ENCODE peak calls at places on chromosomes 1 and 21, in five cellular contexts. One of them, this sample, is unnamed.

GRCh38 chr1:63960326-63960725 is 186.5 kb downstream of the ROR1 start:
- DNase-seq in fibroblast of lung: peak
- DNase-seq in cardiac muscle cell: peak
- DNase-seq in psoas muscle: no peak
- DNase-seq in endothelial cell of umbilical vein: no peak
- DNase-seq in this sample: no peak

GRCh38 chr1:110393691-110394564 is 3.1 kb upstream of the SLC16A4 start:
- DNase-seq in psoas muscle: no peak
- DNase-seq in endothelial cell of umbilical vein: peak
- DNase-seq in fibroblast of lung: peak
- DNase-seq in cardiac muscle cell: no peak
- DNase-seq in this sample: peak

GRCh38 chr1:16212251-16212961 is at the start of gene ARHGEF19:
- DNase-seq in cardiac muscle cell: no peak
- DNase-seq in psoas muscle: no peak
- DNase-seq in fibroblast of lung: no peak
- DNase-seq in endothelial cell of umbilical vein: no peak
- DNase-seq in this sample: no peak

GRCh38 chr1:6770727-6771567 is 14.3 kb upstream of the CAMTA1 start:
- DNase-seq in psoas muscle: no peak
- DNase-seq in cardiac muscle cell: no peak
- DNase-seq in fibroblast of lung: peak
- DNase-seq in endothelial cell of umbilical vein: no peak
- DNase-seq in this sample: peak

GRCh38 chr1:247539214-247539613 is 3.0 kb upstream of the OR2C3 start:
- DNase-seq in cardiac muscle cell: no peak
- DNase-seq in psoas muscle: no peak
- DNase-seq in endothelial cell of umbilical vein: no peak
- DNase-seq in fibroblast of lung: no peak
- DNase-seq in this sample: no peak

GRCh38 chr1:172826096-172826741 is 167.3 kb downstream of the FASLG start:
- DNase-seq in fibroblast of lung: peak
- DNase-seq in cardiac muscle cell: peak
- DNase-seq in psoas muscle: no peak
- DNase-seq in endothelial cell of umbilical vein: peak
- DNase-seq in this sample: peak

GRCh38 chr1:70993841-70994240 is 53.8 kb downstream of the PTGER3 start:
- DNase-seq in fibroblast of lung: no peak
- DNase-seq in endothelial cell of umbilical vein: no peak
- DNase-seq in psoas muscle: no peak
- DNase-seq in cardiac muscle cell: no peak
- DNase-seq in this sample: no peak

GRCh38 chr1:168801032-168801745 is 72.2 kb upstream of the DPT start:
- DNase-seq in cardiac muscle cell: no peak
- DNase-seq in fibroblast of lung: no peak
- DNase-seq in endothelial cell of umbilical vein: no peak
- DNase-seq in psoas muscle: no peak
- DNase-seq in this sample: no peak

GRCh38 chr1:50108497-50109073 is at the start of gene ELAVL4:
- DNase-seq in cardiac muscle cell: no peak
- DNase-seq in fibroblast of lung: no peak
- DNase-seq in psoas muscle: no peak
- DNase-seq in endothelial cell of umbilical vein: no peak
- DNase-seq in this sample: no peak

GRCh38 chr1:22680736-22681135 is 27.7 kb downstream of the C1QB start:
- DNase-seq in psoas muscle: no peak
- DNase-seq in cardiac muscle cell: no peak
- DNase-seq in fibroblast of lung: no peak
- DNase-seq in endothelial cell of umbilical vein: no peak
- DNase-seq in this sample: no peak

GRCh38 chr1:150148834-150149489 is 754 bp upstream of the PLEKHO1 start:
- DNase-seq in endothelial cell of umbilical vein: no peak
- DNase-seq in cardiac muscle cell: no peak
- DNase-seq in psoas muscle: no peak
- DNase-seq in fibroblast of lung: no peak
- DNase-seq in this sample: peak

GRCh38 chr21:36976882-36977651 is 10.6 kb upstream of the HLCS start:
- DNase-seq in psoas muscle: no peak
- DNase-seq in cardiac muscle cell: peak
- DNase-seq in fibroblast of lung: peak
- DNase-seq in endothelial cell of umbilical vein: peak
- DNase-seq in this sample: peak

GRCh38 chr1:212518188-212518951 is 85.7 kb downstream of the NENF start:
- DNase-seq in cardiac muscle cell: no peak
- DNase-seq in fibroblast of lung: peak
- DNase-seq in endothelial cell of umbilical vein: no peak
- DNase-seq in psoas muscle: peak
- DNase-seq in this sample: peak

GRCh38 chr1:110686188-110686587 is 11.4 kb upstream of the KCNA3 start:
- DNase-seq in cardiac muscle cell: no peak
- DNase-seq in fibroblast of lung: no peak
- DNase-seq in psoas muscle: no peak
- DNase-seq in endothelial cell of umbilical vein: no peak
- DNase-seq in this sample: no peak

GRCh38 chr1:53838654-53838974 is 518 bp upstream of the NDC1 start:
- DNase-seq in cardiac muscle cell: no peak
- DNase-seq in psoas muscle: no peak
- DNase-seq in fibroblast of lung: no peak
- DNase-seq in endothelial cell of umbilical vein: no peak
- DNase-seq in this sample: no peak

GRCh38 chr1:46615735-46616134 is 876 bp downstream of the MOB3C start:
- DNase-seq in fibroblast of lung: no peak
- DNase-seq in psoas muscle: no peak
- DNase-seq in endothelial cell of umbilical vein: no peak
- DNase-seq in cardiac muscle cell: no peak
- DNase-seq in this sample: no peak

GRCh38 chr1:243562473-243562872 is 287.6 kb downstream of the AKT3 start:
- DNase-seq in endothelial cell of umbilical vein: no peak
- DNase-seq in psoas muscle: no peak
- DNase-seq in cardiac muscle cell: peak
- DNase-seq in fibroblast of lung: no peak
- DNase-seq in this sample: no peak

GRCh38 chr1:206081811-206082210 is 28.8 kb downstream of the RHEX start:
- DNase-seq in endothelial cell of umbilical vein: no peak
- DNase-seq in cardiac muscle cell: no peak
- DNase-seq in fibroblast of lung: no peak
- DNase-seq in psoas muscle: no peak
- DNase-seq in this sample: no peak

GRCh38 chr1:247294282-247294681 is 37.4 kb downstream of the ZNF496 start:
- DNase-seq in endothelial cell of umbilical vein: no peak
- DNase-seq in psoas muscle: no peak
- DNase-seq in fibroblast of lung: peak
- DNase-seq in cardiac muscle cell: no peak
- DNase-seq in this sample: peak

GRCh38 chr1:85228952-85229351 is 28.1 kb upstream of the SYDE2 start:
- DNase-seq in psoas muscle: no peak
- DNase-seq in fibroblast of lung: no peak
- DNase-seq in cardiac muscle cell: no peak
- DNase-seq in endothelial cell of umbilical vein: no peak
- DNase-seq in this sample: no peak

GRCh38 chr1:204207136-204207616 is 6.6 kb downstream of the GOLT1A start:
- DNase-seq in psoas muscle: peak
- DNase-seq in cardiac muscle cell: peak
- DNase-seq in fibroblast of lung: peak
- DNase-seq in endothelial cell of umbilical vein: peak
- DNase-seq in this sample: peak

GRCh38 chr1:172417552-172417951 is 2.9 kb upstream of the C1orf105 start:
- DNase-seq in psoas muscle: no peak
- DNase-seq in endothelial cell of umbilical vein: no peak
- DNase-seq in fibroblast of lung: no peak
- DNase-seq in cardiac muscle cell: no peak
- DNase-seq in this sample: no peak

GRCh38 chr21:35602811-35603210 is 457.5 kb downstream of the SETD4 start:
- DNase-seq in cardiac muscle cell: no peak
- DNase-seq in fibroblast of lung: no peak
- DNase-seq in endothelial cell of umbilical vein: no peak
- DNase-seq in psoas muscle: no peak
- DNase-seq in this sample: no peak

GRCh38 chr1:245575710-245576109 is 420.9 kb downstream of the KIF26B start:
- DNase-seq in endothelial cell of umbilical vein: no peak
- DNase-seq in cardiac muscle cell: no peak
- DNase-seq in psoas muscle: no peak
- DNase-seq in fibroblast of lung: peak
- DNase-seq in this sample: no peak

GRCh38 chr1:53641481-53642214 is 97.3 kb downstream of the GLIS1 start:
- DNase-seq in fibroblast of lung: no peak
- DNase-seq in endothelial cell of umbilical vein: no peak
- DNase-seq in psoas muscle: no peak
- DNase-seq in cardiac muscle cell: no peak
- DNase-seq in this sample: no peak

GRCh38 chr1:930633-931138 is 7.0 kb downstream of the SAMD11 start:
- DNase-seq in fibroblast of lung: no peak
- DNase-seq in psoas muscle: no peak
- DNase-seq in endothelial cell of umbilical vein: no peak
- DNase-seq in cardiac muscle cell: no peak
- DNase-seq in this sample: no peak

GRCh38 chr1:98107256-98107655 is 186.4 kb upstream of the DPYD start:
- DNase-seq in cardiac muscle cell: no peak
- DNase-seq in endothelial cell of umbilical vein: no peak
- DNase-seq in fibroblast of lung: no peak
- DNase-seq in psoas muscle: no peak
- DNase-seq in this sample: no peak

GRCh38 chr1:179144621-179145020 is 62.8 kb downstream of the TOR3A start:
- DNase-seq in psoas muscle: no peak
- DNase-seq in fibroblast of lung: no peak
- DNase-seq in endothelial cell of umbilical vein: no peak
- DNase-seq in cardiac muscle cell: no peak
- DNase-seq in this sample: no peak

GRCh38 chr1:179141592-179142244 is 59.8 kb downstream of the TOR3A start:
- DNase-seq in cardiac muscle cell: no peak
- DNase-seq in endothelial cell of umbilical vein: peak
- DNase-seq in psoas muscle: no peak
- DNase-seq in fibroblast of lung: peak
- DNase-seq in this sample: peak

GRCh38 chr1:179143332-179143731 is 61.5 kb downstream of the TOR3A start:
- DNase-seq in fibroblast of lung: peak
- DNase-seq in cardiac muscle cell: no peak
- DNase-seq in endothelial cell of umbilical vein: no peak
- DNase-seq in psoas muscle: no peak
- DNase-seq in this sample: peak

GRCh38 chr1:179145521-179145920 is 63.7 kb downstream of the TOR3A start:
- DNase-seq in cardiac muscle cell: no peak
- DNase-seq in psoas muscle: no peak
- DNase-seq in fibroblast of lung: no peak
- DNase-seq in endothelial cell of umbilical vein: no peak
- DNase-seq in this sample: no peak

DNA sequence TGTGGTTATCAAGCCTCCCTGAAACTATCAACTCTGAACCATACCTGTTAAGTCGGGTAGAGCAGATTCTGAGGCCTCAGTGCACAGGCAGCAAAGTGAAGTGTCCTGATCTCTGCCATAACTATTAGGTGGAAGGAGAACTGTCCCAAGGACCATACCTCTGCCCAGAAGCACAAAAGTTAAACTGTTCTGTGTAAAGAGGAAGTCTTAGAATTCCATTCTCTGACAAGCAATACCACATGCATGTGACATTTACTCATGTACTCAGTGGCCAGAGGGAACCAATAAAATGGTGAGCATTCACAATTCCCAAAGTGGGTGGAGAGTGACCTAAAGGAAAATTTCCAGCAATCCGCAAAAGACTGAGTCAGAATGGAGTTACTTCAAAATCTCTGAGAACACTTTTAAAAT is 61.0 kb downstream of the TOR3A start:
- DNase-seq in cardiac muscle cell: no peak
- DNase-seq in psoas muscle: no peak
- DNase-seq in endothelial cell of umbilical vein: peak
- DNase-seq in fibroblast of lung: peak
- DNase-seq in this sample: peak
- H3K4me3 ChIP-seq in cardiac muscle cell: no peak
- H3K4me3 ChIP-seq in psoas muscle: peak
- H3K4me3 ChIP-seq in endothelial cell of umbilical vein: peak
- H3K4me3 ChIP-seq in fibroblast of lung: peak
- H3K4me3 ChIP-seq in this sample: peak

GRCh38 chr1:39721664-39722063 is 17.0 kb upstream of the PPIE start:
- DNase-seq in endothelial cell of umbilical vein: no peak
- DNase-seq in psoas muscle: no peak
- DNase-seq in cardiac muscle cell: no peak
- DNase-seq in fibroblast of lung: no peak
- DNase-seq in this sample: no peak
- TF ChIP-seq CTCF in endothelial cell of umbilical vein: no peak
- TF ChIP-seq CTCF in psoas muscle: no peak
- TF ChIP-seq CTCF in cardiac muscle cell: no peak
- TF ChIP-seq CTCF in fibroblast of lung: no peak
- TF ChIP-seq CTCF in this sample: no peak

DNA sequence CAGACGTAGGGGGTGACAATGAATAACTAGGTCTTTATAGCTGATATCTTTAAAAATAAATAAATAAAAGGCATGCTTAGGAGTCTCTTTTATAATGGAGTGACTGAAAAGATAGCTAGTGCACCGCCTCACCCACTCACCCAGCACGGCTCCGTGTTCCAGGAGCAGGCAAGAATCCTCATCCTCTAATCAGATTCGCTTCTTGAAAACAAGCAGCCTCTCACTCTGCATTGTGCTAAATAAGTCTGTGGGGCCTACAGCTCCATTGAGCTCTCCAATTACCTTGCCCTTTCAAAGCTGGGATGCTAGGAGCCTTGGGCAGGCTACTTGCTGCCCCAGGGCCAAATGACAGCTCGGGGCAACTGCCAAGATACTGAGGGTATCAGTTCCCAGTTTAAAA is 91.5 kb downstream of the TIAM1 start:
- DNase-seq in psoas muscle: no peak
- DNase-seq in cardiac muscle cell: peak
- DNase-seq in endothelial cell of umbilical vein: no peak
- DNase-seq in fibroblast of lung: no peak
- DNase-seq in this sample: no peak
- H3K4me3 ChIP-seq in psoas muscle: no peak
- H3K4me3 ChIP-seq in cardiac muscle cell: no peak
- H3K4me3 ChIP-seq in endothelial cell of umbilical vein: no peak
- H3K4me3 ChIP-seq in fibroblast of lung: no peak
- H3K4me3 ChIP-seq in this sample: no peak

GRCh38 chr1:3869751-3870301 is 12.6 kb downstream of the DFFB start:
- DNase-seq in cardiac muscle cell: no peak
- DNase-seq in psoas muscle: no peak
- DNase-seq in endothelial cell of umbilical vein: no peak
- DNase-seq in fibroblast of lung: no peak
- DNase-seq in this sample: peak
- TF ChIP-seq CTCF in cardiac muscle cell: no peak
- TF ChIP-seq CTCF in psoas muscle: no peak
- TF ChIP-seq CTCF in endothelial cell of umbilical vein: no peak
- TF ChIP-seq CTCF in fibroblast of lung: no peak
- TF ChIP-seq CTCF in this sample: no peak

GRCh38 chr1:41365772-41366427 is 4.7 kb downstream of the FOXO6 start:
- DNase-seq in endothelial cell of umbilical vein: no peak
- DNase-seq in psoas muscle: no peak
- DNase-seq in fibroblast of lung: no peak
- DNase-seq in cardiac muscle cell: peak
- DNase-seq in this sample: no peak
- H3K4me3 ChIP-seq in endothelial cell of umbilical vein: no peak
- H3K4me3 ChIP-seq in psoas muscle: peak
- H3K4me3 ChIP-seq in fibroblast of lung: no peak
- H3K4me3 ChIP-seq in cardiac muscle cell: peak
- H3K4me3 ChIP-seq in this sample: no peak